ENCODE peak calls at places on chromosome 1, in five cellular contexts. One of them, this sample, is unnamed.

GRCh38 chr1:193355179-193355578 is 168.8 kb upstream of the B3GALT2 start:
- DNase-seq in heart left ventricle: no peak
- DNase-seq in mammary epithelial cell: peak
- DNase-seq in astrocyte of the cerebellum: no peak
- DNase-seq in OCI-LY7: no peak
- DNase-seq in this sample: no peak

GRCh38 chr1:157073944-157074685 is 25.5 kb downstream of the ETV3L start:
- DNase-seq in heart left ventricle: peak
- DNase-seq in mammary epithelial cell: peak
- DNase-seq in astrocyte of the cerebellum: no peak
- DNase-seq in OCI-LY7: peak
- DNase-seq in this sample: no peak

GRCh38 chr1:109658533-109659051 is 2.7 kb downstream of the GSTM4 start:
- DNase-seq in heart left ventricle: no peak
- DNase-seq in mammary epithelial cell: no peak
- DNase-seq in astrocyte of the cerebellum: no peak
- DNase-seq in OCI-LY7: no peak
- DNase-seq in this sample: no peak

GRCh38 chr1:208090776-208091291 is 153.3 kb downstream of the PLXNA2 start:
- DNase-seq in heart left ventricle: no peak
- DNase-seq in mammary epithelial cell: no peak
- DNase-seq in astrocyte of the cerebellum: no peak
- DNase-seq in OCI-LY7: no peak
- DNase-seq in this sample: no peak

GRCh38 chr1:213327318-213327667 is 276.3 kb downstream of the RPS6KC1 start:
- DNase-seq in heart left ventricle: peak
- DNase-seq in mammary epithelial cell: peak
- DNase-seq in astrocyte of the cerebellum: peak
- DNase-seq in OCI-LY7: no peak
- DNase-seq in this sample: no peak

GRCh38 chr1:167663002-167663772 is 33.2 kb downstream of the RCSD1 start:
- DNase-seq in heart left ventricle: peak
- DNase-seq in mammary epithelial cell: peak
- DNase-seq in astrocyte of the cerebellum: no peak
- DNase-seq in OCI-LY7: no peak
- DNase-seq in this sample: no peak

GRCh38 chr1:115727706-115728249 is 40.7 kb downstream of the CASQ2 start:
- DNase-seq in heart left ventricle: peak
- DNase-seq in mammary epithelial cell: peak
- DNase-seq in astrocyte of the cerebellum: peak
- DNase-seq in OCI-LY7: no peak
- DNase-seq in this sample: no peak

GRCh38 chr1:45314266-45314665 is 12.4 kb upstream of the HPDL start:
- DNase-seq in heart left ventricle: no peak
- DNase-seq in mammary epithelial cell: no peak
- DNase-seq in astrocyte of the cerebellum: no peak
- DNase-seq in OCI-LY7: no peak
- DNase-seq in this sample: no peak

GRCh38 chr1:88228153-88228552 is 455.9 kb upstream of the PKN2 start:
- DNase-seq in heart left ventricle: no peak
- DNase-seq in mammary epithelial cell: no peak
- DNase-seq in astrocyte of the cerebellum: no peak
- DNase-seq in OCI-LY7: no peak
- DNase-seq in this sample: no peak
- TF ChIP-seq CTCF in heart left ventricle: no peak
- TF ChIP-seq CTCF in mammary epithelial cell: no peak
- TF ChIP-seq CTCF in astrocyte of the cerebellum: no peak
- TF ChIP-seq CTCF in OCI-LY7: no peak
- TF ChIP-seq CTCF in this sample: no peak

GRCh38 chr1:78101514-78101913 is 55.7 kb downstream of the GIPC2 start:
- DNase-seq in heart left ventricle: peak
- DNase-seq in mammary epithelial cell: peak
- DNase-seq in astrocyte of the cerebellum: peak
- DNase-seq in OCI-LY7: no peak
- DNase-seq in this sample: no peak
- TF ChIP-seq CTCF in heart left ventricle: no peak
- TF ChIP-seq CTCF in mammary epithelial cell: no peak
- TF ChIP-seq CTCF in astrocyte of the cerebellum: no peak
- TF ChIP-seq CTCF in OCI-LY7: no peak
- TF ChIP-seq CTCF in this sample: no peak

GRCh38 chr1:54489627-54490240 is 58.3 kb upstream of the ACOT11 start:
- DNase-seq in heart left ventricle: peak
- DNase-seq in mammary epithelial cell: no peak
- DNase-seq in astrocyte of the cerebellum: no peak
- DNase-seq in OCI-LY7: no peak
- DNase-seq in this sample: no peak
- TF ChIP-seq CTCF in heart left ventricle: no peak
- TF ChIP-seq CTCF in mammary epithelial cell: no peak
- TF ChIP-seq CTCF in astrocyte of the cerebellum: no peak
- TF ChIP-seq CTCF in OCI-LY7: no peak
- TF ChIP-seq CTCF in this sample: no peak

GRCh38 chr1:244864253-244865027 is at the start of gene HNRNPU:
- DNase-seq in heart left ventricle: peak
- DNase-seq in mammary epithelial cell: peak
- DNase-seq in astrocyte of the cerebellum: peak
- DNase-seq in OCI-LY7: peak
- DNase-seq in this sample: peak
- TF ChIP-seq CTCF in heart left ventricle: peak
- TF ChIP-seq CTCF in mammary epithelial cell: no peak
- TF ChIP-seq CTCF in astrocyte of the cerebellum: peak
- TF ChIP-seq CTCF in OCI-LY7: peak
- TF ChIP-seq CTCF in this sample: peak

DNA sequence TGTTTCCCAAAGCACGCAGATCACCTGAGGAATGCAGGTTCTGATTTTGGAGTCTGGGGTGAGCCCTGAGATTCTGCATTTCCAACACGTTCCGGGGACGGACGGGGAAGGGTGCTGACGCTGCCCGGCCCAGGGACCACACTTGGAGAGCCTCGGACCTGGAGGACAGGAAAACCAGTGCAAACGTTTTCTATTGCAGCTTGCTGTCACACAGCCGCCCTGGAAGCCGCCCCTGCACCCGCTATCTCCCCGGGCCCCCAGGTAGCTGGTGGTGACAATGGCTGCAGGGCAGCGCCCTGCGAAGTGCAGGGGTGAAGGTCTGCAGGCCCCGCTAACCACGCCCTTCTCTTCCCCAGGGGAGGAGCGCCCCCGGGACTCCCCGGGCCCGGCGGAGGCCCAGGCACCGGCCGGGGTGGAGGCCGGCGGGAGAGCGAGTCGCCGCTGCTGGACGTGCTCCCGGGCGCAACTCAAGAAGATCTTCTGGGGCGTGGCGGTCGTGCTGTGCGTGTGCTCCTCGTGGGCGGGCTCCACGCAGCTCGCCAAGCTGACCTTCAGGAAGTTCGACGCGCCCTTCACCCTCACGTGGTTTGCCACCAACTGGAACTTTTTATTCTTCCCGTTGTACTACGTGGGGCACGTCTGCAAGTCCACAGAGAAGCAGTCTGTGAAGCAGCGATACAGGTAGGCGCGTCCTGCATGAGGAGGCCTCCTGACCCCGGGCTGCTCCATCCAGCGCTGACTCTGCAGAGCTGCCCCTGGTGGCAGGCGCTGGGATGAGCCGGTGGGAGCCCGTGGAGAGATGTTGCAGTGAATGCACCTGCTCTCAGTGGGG is 142.0 kb upstream of the COA6 start:
- DNase-seq in heart left ventricle: no peak
- DNase-seq in mammary epithelial cell: no peak
- DNase-seq in astrocyte of the cerebellum: no peak
- DNase-seq in OCI-LY7: no peak
- DNase-seq in this sample: no peak
- TF ChIP-seq CTCF in heart left ventricle: no peak
- TF ChIP-seq CTCF in mammary epithelial cell: no peak
- TF ChIP-seq CTCF in astrocyte of the cerebellum: no peak
- TF ChIP-seq CTCF in OCI-LY7: no peak
- TF ChIP-seq CTCF in this sample: no peak

GRCh38 chr1:195939844-195940243 is 668.4 kb downstream of the KCNT2 start:
- DNase-seq in heart left ventricle: no peak
- DNase-seq in mammary epithelial cell: peak
- DNase-seq in astrocyte of the cerebellum: no peak
- DNase-seq in OCI-LY7: no peak
- DNase-seq in this sample: no peak
- TF ChIP-seq CTCF in heart left ventricle: no peak
- TF ChIP-seq CTCF in mammary epithelial cell: peak
- TF ChIP-seq CTCF in astrocyte of the cerebellum: no peak
- TF ChIP-seq CTCF in OCI-LY7: no peak
- TF ChIP-seq CTCF in this sample: no peak

DNA sequence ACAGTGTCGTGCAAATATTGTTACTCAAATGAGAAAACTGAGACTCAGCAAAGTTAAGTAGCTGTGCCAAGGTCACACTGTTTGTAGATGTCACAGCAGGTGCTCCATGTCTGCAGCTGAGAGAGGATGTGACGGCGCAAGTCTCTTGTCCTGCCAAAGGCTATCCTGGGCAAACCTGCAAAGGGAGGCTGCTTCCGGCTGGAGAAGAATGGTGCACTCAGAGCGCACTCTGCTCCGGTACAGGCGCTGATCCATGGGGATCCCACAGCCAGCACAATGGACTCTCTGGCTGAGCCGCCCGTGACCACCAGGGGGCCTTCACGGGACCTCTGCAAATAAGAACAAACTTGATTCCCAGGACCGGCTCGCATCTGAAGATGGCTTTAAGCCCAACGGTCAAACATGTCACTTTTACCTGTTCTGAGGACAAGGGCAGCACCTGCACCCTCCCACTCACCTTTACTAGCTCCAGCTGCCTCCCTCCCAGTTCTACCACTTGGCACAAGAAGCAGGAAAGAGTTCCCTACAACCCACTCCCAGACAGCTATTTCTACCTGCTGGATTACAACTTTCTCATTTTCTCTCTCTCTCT is 21.9 kb downstream of the RD3 start:
- DNase-seq in heart left ventricle: peak
- DNase-seq in mammary epithelial cell: peak
- DNase-seq in astrocyte of the cerebellum: peak
- DNase-seq in OCI-LY7: peak
- DNase-seq in this sample: peak
- TF ChIP-seq CTCF in heart left ventricle: peak
- TF ChIP-seq CTCF in mammary epithelial cell: peak
- TF ChIP-seq CTCF in astrocyte of the cerebellum: peak
- TF ChIP-seq CTCF in OCI-LY7: peak
- TF ChIP-seq CTCF in this sample: peak

GRCh38 chr1:47970882-47971281 is 26.3 kb downstream of the TRABD2B start:
- DNase-seq in heart left ventricle: no peak
- DNase-seq in mammary epithelial cell: no peak
- DNase-seq in astrocyte of the cerebellum: no peak
- DNase-seq in OCI-LY7: no peak
- DNase-seq in this sample: no peak
- TF ChIP-seq CTCF in heart left ventricle: no peak
- TF ChIP-seq CTCF in mammary epithelial cell: no peak
- TF ChIP-seq CTCF in astrocyte of the cerebellum: no peak
- TF ChIP-seq CTCF in OCI-LY7: no peak
- TF ChIP-seq CTCF in this sample: no peak

GRCh38 chr1:55010887-55011217 is 12.1 kb downstream of the BSND start:
- DNase-seq in heart left ventricle: no peak
- DNase-seq in mammary epithelial cell: no peak
- DNase-seq in astrocyte of the cerebellum: no peak
- DNase-seq in OCI-LY7: no peak
- DNase-seq in this sample: no peak
- TF ChIP-seq CTCF in heart left ventricle: no peak
- TF ChIP-seq CTCF in mammary epithelial cell: no peak
- TF ChIP-seq CTCF in astrocyte of the cerebellum: no peak
- TF ChIP-seq CTCF in OCI-LY7: no peak
- TF ChIP-seq CTCF in this sample: no peak